ENCODE peak calls at places on chromosomes 1 and 21, in five cellular contexts. N is fibroblast of pulmonary artery, O is fibroblast of mammary gland, H is tibial artery, J is AG10803. X is an unnamed sample.

GRCh38 chr1:212467843-212468482 is 35.2 kb downstream of the NENF start:
- DNase-seq in N (no peak), O (peak), H (no peak), J (no peak), X (no peak)

GRCh38 chr1:17438176-17438976 is 1.1 kb downstream of the RCC2 start:
- DNase-seq in N (peak), O (peak), H (peak), J (peak), X (peak)

GRCh38 chr1:5525597-5526384 is 466.4 kb downstream of the NPHP4 start:
- DNase-seq in N (no peak), O (no peak), H (no peak), J (no peak), X (no peak)

GRCh38 chr1:41268154-41268770 is 26.2 kb upstream of the SCMH1 start:
- DNase-seq in N (peak), O (peak), H (peak), J (peak), X (peak)

GRCh38 chr1:218366322-218367052 is 21.4 kb downstream of the TGFB2 start:
- DNase-seq in N (no peak), O (no peak), H (no peak), J (no peak), X (no peak)

GRCh38 chr1:202162049-202162417 is 1.6 kb upstream of the PTPN7 start:
- DNase-seq in N (no peak), O (no peak), H (no peak), J (no peak), X (no peak)

GRCh38 chr1:155978325-155978972 is at the start of gene ARHGEF2:
- DNase-seq in N (peak), O (peak), H (peak), J (peak), X (peak)

GRCh38 chr1:233518344-233518743 is 95.6 kb upstream of the KCNK1 start:
- DNase-seq in N (no peak), O (peak), H (no peak), J (peak), X (peak)

GRCh38 chr21:43023175-43023574 is 48.8 kb downstream of the PKNOX1 start:
- DNase-seq in N (no peak), O (no peak), H (no peak), J (no peak), X (no peak)

GRCh38 chr1:157862114-157863070 is 20.8 kb upstream of the CD5L start:
- DNase-seq in N (no peak), O (no peak), H (no peak), J (no peak), X (no peak)

GRCh38 chr1:119159096-119159495 is 18.6 kb upstream of the WARS2 start:
- DNase-seq in N (peak), O (peak), H (no peak), J (peak), X (peak)

GRCh38 chr1:26283871-26284596 is 4.1 kb downstream of the SH3BGRL3 start:
- DNase-seq in N (no peak), O (no peak), H (no peak), J (no peak), X (no peak)

GRCh38 chr1:157197906-157198435 is 59.8 kb upstream of the ETV3 start:
- DNase-seq in N (no peak), O (no peak), H (no peak), J (no peak), X (no peak)

GRCh38 chr1:178612261-178612660 is 99.4 kb downstream of the TEX35 start:
- DNase-seq in N (peak), O (peak), H (no peak), J (peak), X (peak)

GRCh38 chr1:41580021-41580420 is 95.5 kb upstream of the EDN2 start:
- DNase-seq in N (no peak), O (no peak), H (no peak), J (no peak), X (no peak)

GRCh38 chr1:222950892-222951291 is 136.1 kb downstream of the DISP1 start:
- DNase-seq in N (no peak), O (no peak), H (no peak), J (no peak), X (peak)

GRCh38 chr21:29145837-29146453 is 15.5 kb downstream of the MAP3K7CL start:
- DNase-seq in N (no peak), O (peak), H (no peak), J (no peak), X (no peak)

GRCh38 chr1:56838726-56839125 is 15.9 kb upstream of the C8A start:
- DNase-seq in N (peak), O (peak), H (no peak), J (no peak), X (peak)

GRCh38 chr1:39508857-39509305 is 17.4 kb downstream of the BMP8A start:
- DNase-seq in N (peak), O (peak), H (no peak), J (peak), X (peak)

GRCh38 chr1:228490120-228491078 is 3.2 kb downstream of the RNF187 start:
- DNase-seq in N (peak), O (no peak), H (no peak), J (peak), X (peak)

GRCh38 chr1:184531296-184531695 is 144.5 kb downstream of the C1orf21 start:
- DNase-seq in N (no peak), O (peak), H (no peak), J (peak), X (no peak)

GRCh38 chr1:181128592-181129497 is 40.3 kb downstream of the IER5 start:
- DNase-seq in N (no peak), O (no peak), H (no peak), J (no peak), X (no peak)

GRCh38 chr1:109785446-109786106 is 21.9 kb upstream of the EPS8L3 start:
- DNase-seq in N (no peak), O (no peak), H (peak), J (no peak), X (no peak)
- TF ChIP-seq CTCF in N (no peak), O (no peak), H (no peak), J (no peak), X (no peak)

GRCh38 chr1:18951416-18951815 is 5.1 kb downstream of the IFFO2 start:
- DNase-seq in N (no peak), O (no peak), H (no peak), J (no peak), X (no peak)
- H3K4me3 ChIP-seq in N (no peak), O (no peak), H (peak), J (peak), X (no peak)

GRCh38 chr1:225464851-225465792 is 37.3 kb upstream of the LBR start:
- DNase-seq in N (no peak), O (no peak), H (no peak), J (no peak), X (no peak)
- TF ChIP-seq CTCF in N (no peak), O (no peak), H (no peak), J (no peak), X (no peak)

GRCh38 chr21:33025471-33026298 is at the start of gene OLIG2:
- DNase-seq in N (no peak), O (no peak), H (no peak), J (no peak), X (no peak)
- H3K4me3 ChIP-seq in N (no peak), O (no peak), H (no peak), J (no peak), X (no peak)

X was measured in cardiac fibroblast.